ENCODE peak calls at places on chromosomes 5 and 9, in eight cellular contexts. L is lower lobe of right lung; B is prostate gland; Z is sigmoid colon; F is Peyer's patch; A is trophoblast cell; K is aorta; C is effector memory CD4-positive, alpha-beta T cell. R is an unnamed sample.

GRCh38 chr9:76200730-76201129 is 193.5 kb downstream of the RFK start:
- DNase-seq in F (no peak), L (no peak), C (no peak), Z (no peak), K (no peak), B (no peak), A (no peak), R (no peak)

GRCh38 chr5:93150311-93151012 is 430.6 kb downstream of the NR2F1-AS1 start:
- DNase-seq in C (no peak), Z (no peak), A (no peak), B (no peak), F (no peak), L (no peak), K (no peak), R (no peak)

GRCh38 chr9:17280350-17281012 is 145.6 kb downstream of the CNTLN start:
- DNase-seq in L (no peak), F (no peak), C (no peak), Z (no peak), B (no peak), K (no peak), A (no peak), R (no peak)

GRCh38 chr5:95760291-95761191 is 29.4 kb downstream of the RHOBTB3 start:
- DNase-seq in C (no peak), L (no peak), A (no peak), F (peak; percentile 32), B (no peak), Z (no peak), K (no peak), R (no peak)

GRCh38 chr5:141655020-141655419 is 3.8 kb upstream of the FCHSD1 start:
- DNase-seq in Z (no peak), C (no peak), B (no peak), F (no peak), L (no peak), A (no peak), K (no peak), R (no peak)

GRCh38 chr9:95030344-95030743 is 287.2 kb downstream of the FANCC start:
- DNase-seq in A (no peak), Z (no peak), F (no peak), L (no peak), C (no peak), B (no peak), K (no peak), R (no peak)

GRCh38 chr9:112753725-112754124 is 3.2 kb downstream of the SNX30 start:
- DNase-seq in A (no peak), Z (no peak), L (no peak), B (no peak), K (no peak), F (no peak), C (no peak), R (no peak)

GRCh38 chr9:121434946-121435345 is 64.7 kb downstream of the GGTA1 start:
- DNase-seq in B (no peak), K (no peak), C (no peak), F (no peak), Z (no peak), L (no peak), A (peak; percentile 33), R (no peak)

GRCh38 chr5:57249251-57249874 is 75.5 kb downstream of the GPBP1 start:
- DNase-seq in A (no peak), B (no peak), C (no peak), K (no peak), F (no peak), L (no peak), Z (no peak), R (no peak)

GRCh38 chr9:114721491-114722362 is 39.7 kb upstream of the TEX48 start:
- DNase-seq in B (peak; percentile 16), F (no peak), L (no peak), C (no peak), Z (no peak), A (no peak), K (no peak), R (no peak)

GRCh38 chr9:127735530-127736176 is 559 bp upstream of the TOR2A start:
- DNase-seq in K (no peak), F (no peak), C (no peak), A (no peak), B (no peak), Z (no peak), L (no peak), R (no peak)

GRCh38 chr5:173028811-173029327 is 27.3 kb upstream of the CREBRF start:
- DNase-seq in L (no peak), A (no peak), K (no peak), B (no peak), F (no peak), C (no peak), Z (peak; percentile 9), R (no peak)

GRCh38 chr9:134807726-134808125 is 72.9 kb upstream of the FCN2 start:
- DNase-seq in Z (no peak), F (no peak), L (no peak), K (no peak), A (no peak), B (peak; percentile 46), C (no peak), R (no peak)

GRCh38 chr5:168318237-168318636 is 26.8 kb downstream of the WWC1 start:
- DNase-seq in B (no peak), C (no peak), L (no peak), F (no peak), A (no peak), Z (no peak), K (no peak), R (no peak)
- H3K4me1 ChIP-seq in B (peaks cover 6% of the 10 kb centered on the region), C (no peaks in the 10 kb centered on the region), L (peaks cover 10% of the 10 kb centered on the region), F (peaks cover 32% of the 10 kb centered on the region), A (peaks cover 45% of the 10 kb centered on the region), Z (no peaks in the 10 kb centered on the region), K (no peaks in the 10 kb centered on the region), R (no peaks in the 10 kb centered on the region)

GRCh38 chr5:2330325-2330724 is 421.2 kb downstream of the IRX2 start:
- DNase-seq in F (no peak), Z (no peak), B (no peak), A (no peak), C (no peak), K (no peak), L (no peak), R (no peak)

GRCh38 chr5:2324788-2325187 is 426.7 kb downstream of the IRX2 start:
- DNase-seq in A (no peak), Z (no peak), L (no peak), K (no peak), C (no peak), F (no peak), B (no peak), R (no peak)

GRCh38 chr5:2329741-2330140 is 421.7 kb downstream of the IRX2 start:
- DNase-seq in B (no peak), K (no peak), C (no peak), L (no peak), Z (no peak), F (no peak), A (no peak), R (no peak)

GRCh38 chr5:2330731-2331130 is 420.7 kb downstream of the IRX2 start:
- DNase-seq in C (no peak), K (no peak), A (no peak), B (no peak), L (no peak), F (no peak), Z (no peak), R (no peak)

GRCh38 chr5:2326603-2327002 is 424.9 kb downstream of the IRX2 start:
- DNase-seq in K (no peak), A (no peak), F (no peak), L (no peak), C (no peak), B (no peak), Z (no peak), R (no peak)
- H3K27me3 ChIP-seq in K (no peaks in the 10 kb centered on the region), A (no peaks in the 10 kb centered on the region), F (no peaks in the 10 kb centered on the region), L (no peaks in the 10 kb centered on the region), C (no peaks in the 10 kb centered on the region), B (no peaks in the 10 kb centered on the region), Z (no peaks in the 10 kb centered on the region), R (no peaks in the 10 kb centered on the region)

GRCh38 chr9:133557581-133557980 is 23.1 kb downstream of the ADAMTSL2 start:
- DNase-seq in L (no peak), C (no peak), F (no peak), Z (no peak), B (no peak), K (no peak), A (no peak), R (no peak)

GRCh38 chr9:133556354-133556753 is 21.9 kb downstream of the ADAMTSL2 start:
- DNase-seq in F (no peak), B (no peak), K (no peak), L (no peak), A (no peak), C (no peak), Z (no peak), R (no peak)

GRCh38 chr9:133560311-133560710 is 25.8 kb downstream of the ADAMTSL2 start:
- DNase-seq in C (no peak), K (no peak), A (no peak), Z (no peak), L (no peak), B (peak; percentile 68), F (no peak), R (no peak)

GRCh38 chr9:133560944-133561343 is 26.4 kb downstream of the ADAMTSL2 start:
- DNase-seq in C (no peak), F (no peak), K (no peak), A (no peak), B (no peak), Z (no peak), L (no peak), R (no peak)

GRCh38 chr9:133558191-133559126 is 24.0 kb downstream of the ADAMTSL2 start:
- DNase-seq in A (peak; percentile 24), L (no peak), F (no peak), Z (no peak), C (no peak), B (no peak), K (no peak), R (no peak)
- H3K4me3 ChIP-seq in A (no peak overlapping the region), L (peak overlapping the region; percentile 26), F (no peak overlapping the region), Z (no peak overlapping the region), C (no peak overlapping the region), B (no peak overlapping the region), K (no peak overlapping the region), R (no peak overlapping the region)

GRCh38 chr5:73825219-73825618 is 199.2 kb downstream of the ARHGEF28 start:
- DNase-seq in F (no peak), B (no peak), A (no peak), Z (no peak), C (no peak), K (no peak), L (no peak), R (no peak)
- H3K4me1 ChIP-seq in F (no peaks in the 10 kb centered on the region), B (no peaks in the 10 kb centered on the region), A (no peaks in the 10 kb centered on the region), Z (peaks cover 11% of the 10 kb centered on the region), C (no peaks in the 10 kb centered on the region), K (peaks cover 8% of the 10 kb centered on the region), L (peaks cover 30% of the 10 kb centered on the region), R (no peaks in the 10 kb centered on the region)

R was measured in CD8-positive, alpha-beta T cell.